ENCODE peak calls at places on chromosomes 6 and 20, in four cellular contexts. X is ovary; D is CD8-positive, alpha-beta T cell; G is mucosa of descending colon. M is an unnamed sample.

GRCh38 chr6:95119927-95120326 is 457.4 kb upstream of the MANEA start:
- DNase-seq in D (no peak), X (no peak), G (no peak), M (no peak)

GRCh38 chr6:30782425-30783014 is 38.2 kb upstream of the IER3 start:
- DNase-seq in G (no peak), X (no peak), D (no peak), M (no peak)

GRCh38 chr20:3406481-3407425 is 716 bp downstream of the DNAAF9 start:
- DNase-seq in G (peak; percentile 31), X (peak; percentile 40), D (no peak), M (no peak)

GRCh38 chr6:10151144-10151915 is 263.5 kb downstream of the TFAP2A start:
- DNase-seq in D (no peak), X (no peak), G (no peak), M (no peak)

GRCh38 chr20:59748555-59749292 is 144.4 kb downstream of the PHACTR3 start:
- DNase-seq in G (no peak), D (no peak), X (no peak), M (no peak)

GRCh38 chr6:12635375-12635774 is 81.2 kb upstream of the PHACTR1 start:
- DNase-seq in G (no peak), X (no peak), D (no peak), M (no peak)

GRCh38 chr6:36660771-36661471 is 17.6 kb upstream of the CDKN1A start:
- DNase-seq in D (no peak), G (peak; percentile 80), X (peak; percentile 89), M (no peak)

GRCh38 chr6:70398783-70399730 is 14.3 kb upstream of the FAM135A start:
- DNase-seq in X (no peak), D (no peak), G (peak; percentile 61), M (no peak)

GRCh38 chr6:20850687-20851416 is 316.6 kb downstream of the CDKAL1 start:
- DNase-seq in D (no peak), X (no peak), G (no peak), M (no peak)

GRCh38 chr6:105305521-105305920 is 97.4 kb downstream of the PREP start:
- DNase-seq in D (no peak), X (no peak), G (no peak), M (no peak)

GRCh38 chr6:5132741-5133140 is 47.6 kb downstream of the PPP1R3G start:
- DNase-seq in X (peak; percentile 70), D (no peak), G (peak; percentile 40), M (peak; percentile 63)

GRCh38 chr20:48026981-48027592 is 241.8 kb upstream of the SULF2 start:
- DNase-seq in G (no peak), X (no peak), D (no peak), M (no peak)

GRCh38 chr6:164107297-164107995 is 692.9 kb downstream of the QKI start:
- DNase-seq in G (no peak), D (no peak), X (no peak), M (no peak)

GRCh38 chr20:1184638-1185315 is at the start of gene TMEM74B:
- DNase-seq in D (no peak), G (no peak), X (no peak), M (no peak)

GRCh38 chr20:2693286-2693995 is 861 bp downstream of the EBF4 start:
- DNase-seq in G (peak; percentile 54), X (peak; percentile 75), D (peak; percentile 16), M (no peak)

GRCh38 chr6:35665573-35665972 is 23.1 kb downstream of the FKBP5 start:
- DNase-seq in D (no peak), X (no peak), G (no peak), M (no peak)

GRCh38 chr6:130307752-130308361 is 58.0 kb upstream of the TMEM200A start:
- DNase-seq in G (no peak), D (no peak), X (no peak), M (peak; percentile 26)

GRCh38 chr20:48733296-48733790 is 94.5 kb downstream of the PREX1 start:
- DNase-seq in X (no peak), G (no peak), D (no peak), M (no peak)

GRCh38 chr6:43203029-43203717 is 21.2 kb downstream of the CUL9 start:
- DNase-seq in G (no peak), X (peak; percentile 16), D (no peak), M (no peak)

GRCh38 chr6:40376113-40376650 is 211.0 kb downstream of the LRFN2 start:
- DNase-seq in G (no peak), X (no peak), D (no peak), M (no peak)

GRCh38 chr6:41728073-41728936 is 7.1 kb downstream of the TFEB start:
- DNase-seq in D (no peak), X (no peak), G (peak; percentile 74), M (no peak)

GRCh38 chr6:131629656-131630055 is 1.6 kb upstream of the MED23 start:
- DNase-seq in X (no peak), D (no peak), G (no peak), M (no peak)

GRCh38 chr20:24993337-24994185 is 1.0 kb upstream of the APMAP start:
- DNase-seq in X (no peak), G (no peak), D (no peak), M (peak; percentile 37)

GRCh38 chr20:5977223-5977622 is 26.8 kb downstream of the MCM8 start:
- DNase-seq in D (no peak), G (no peak), X (no peak), M (no peak)

GRCh38 chr6:37882724-37883413 is 63.3 kb downstream of the ZFAND3 start:
- DNase-seq in G (no peak), X (no peak), D (no peak), M (peak; percentile 76)

GRCh38 chr6:90397929-90398674 is 101.5 kb upstream of the BACH2 start:
- DNase-seq in D (peak; percentile 51), X (no peak), G (no peak), M (no peak)

GRCh38 chr20:19588731-19589130 is 169.3 kb upstream of the RIN2 start:
- DNase-seq in G (no peak), D (no peak), X (peak; percentile 44), M (no peak)

DNA sequence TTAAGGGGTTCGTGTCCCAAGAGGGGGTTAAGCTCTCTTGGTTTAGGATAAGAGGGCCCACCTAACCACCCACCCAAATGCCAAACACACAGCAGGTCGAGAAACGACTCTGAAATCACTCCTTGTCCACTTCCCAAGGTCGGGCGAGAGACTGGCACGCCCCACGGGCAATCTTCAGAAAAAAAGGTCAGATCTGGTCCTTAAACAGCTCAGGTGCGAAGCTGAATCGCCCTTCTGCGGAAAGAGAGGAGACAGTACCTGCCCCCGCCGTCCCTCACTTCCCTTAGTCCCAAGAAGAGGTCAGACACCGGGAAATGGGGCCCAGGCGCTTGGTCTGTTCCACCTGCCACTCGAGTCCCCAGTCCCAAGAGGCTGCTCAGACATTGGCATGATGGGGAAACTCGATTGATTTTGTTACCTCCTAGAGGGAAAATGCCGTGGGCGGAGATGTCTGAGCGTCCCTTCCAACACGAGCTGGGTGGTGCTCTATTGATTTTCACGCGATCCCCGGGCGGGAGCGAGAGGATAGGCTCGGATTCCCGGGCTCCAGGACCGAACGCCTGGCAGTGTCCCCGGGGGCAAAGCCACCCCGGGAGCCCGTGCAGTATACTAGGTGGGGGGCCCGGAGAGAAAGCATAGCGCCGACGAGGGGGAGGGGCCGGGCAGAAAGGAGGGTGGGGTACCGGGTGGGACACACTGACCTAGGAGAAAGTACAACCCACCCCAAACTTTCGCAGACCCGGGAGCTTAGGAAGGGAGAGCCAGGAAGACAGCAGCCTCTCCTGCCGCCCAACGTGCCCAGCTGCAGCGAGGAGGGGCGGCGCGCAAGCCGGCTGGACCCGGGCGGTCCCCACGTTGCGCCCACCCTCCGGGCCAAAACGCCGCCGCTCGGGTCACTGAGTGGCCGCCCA is 1.1 kb upstream of the SAMD5 start:
- DNase-seq in D (no peak), X (peak; percentile 19), G (peak; percentile 48), M (no peak)
- H3K4me3 ChIP-seq in D (no peak overlapping the region), X (peak overlapping the region; percentile 45), G (peak overlapping the region; percentile 38), M (peak overlapping the region; percentile 67)

GRCh38 chr20:45470939-45471338 is 1.4 kb downstream of the WFDC2 start:
- DNase-seq in X (no peak), D (no peak), G (no peak), M (no peak)
- H3K4me3 ChIP-seq in X (peak overlapping the region; percentile 43), D (peak overlapping the region; percentile 44), G (no peak overlapping the region), M (peak overlapping the region; percentile 34)

GRCh38 chr6:63597142-63598000 is 25.1 kb downstream of the LOC128125822 start:
- DNase-seq in D (no peak), G (no peak), X (no peak), M (no peak)
- H3K4me3 ChIP-seq in D (peak overlapping the region; percentile 55), G (no peak overlapping the region), X (no peak overlapping the region), M (peak overlapping the region; percentile 59)

GRCh38 chr6:87791485-87791884 is 89.5 kb upstream of the AKIRIN2 start:
- DNase-seq in X (no peak), G (no peak), D (no peak), M (no peak)

GRCh38 chr6:87789900-87790290 is 87.9 kb upstream of the AKIRIN2 start:
- DNase-seq in X (no peak), G (no peak), D (no peak), M (no peak)

GRCh38 chr6:87788141-87788540 is 86.1 kb upstream of the AKIRIN2 start:
- DNase-seq in X (no peak), D (no peak), G (no peak), M (no peak)

GRCh38 chr6:87791029-87791428 is 89.0 kb upstream of the AKIRIN2 start:
- DNase-seq in D (no peak), X (no peak), G (no peak), M (no peak)

GRCh38 chr6:87789198-87789899 is 87.3 kb upstream of the AKIRIN2 start:
- DNase-seq in G (no peak), X (no peak), D (no peak), M (no peak)
- H3K4me3 ChIP-seq in G (no peak overlapping the region), X (no peak overlapping the region), D (no peak overlapping the region), M (no peak overlapping the region)

GRCh38 chr6:3573670-3574069 is 116.8 kb upstream of the SLC22A23 start:
- DNase-seq in D (no peak), X (no peak), G (no peak), M (no peak)

GRCh38 chr6:3575166-3575565 is 118.3 kb upstream of the SLC22A23 start:
- DNase-seq in G (no peak), D (no peak), X (no peak), M (peak; percentile 85)

GRCh38 chr6:3577517-3577916 is 120.7 kb upstream of the SLC22A23 start:
- DNase-seq in G (no peak), X (no peak), D (no peak), M (no peak)

GRCh38 chr6:3578981-3579380 is 122.1 kb upstream of the SLC22A23 start:
- DNase-seq in X (no peak), D (no peak), G (no peak), M (no peak)

GRCh38 chr6:3575701-3576100 is 118.9 kb upstream of the SLC22A23 start:
- DNase-seq in D (no peak), X (no peak), G (no peak), M (no peak)
- H3K4me3 ChIP-seq in D (no peak overlapping the region), X (no peak overlapping the region), G (no peak overlapping the region), M (no peak overlapping the region)

GRCh38 chr6:53959717-53960116 is 151.5 kb upstream of the MLIP start:
- DNase-seq in G (no peak), D (no peak), X (no peak), M (no peak)
- H3K4me3 ChIP-seq in G (no peak overlapping the region), D (no peak overlapping the region), X (no peak overlapping the region), M (no peak overlapping the region)